ENCODE peak calls at places on chromosomes 2 and 18, in ten cellular contexts. One of them, this sample, is unnamed.

GRCh38 chr2:130791617-130791939 is 36.2 kb downstream of the AMER3 start:
- ATAC-seq in right lobe of liver: no peak
- ATAC-seq in K562: peak; percentile 20
- ATAC-seq in HepG2: no peak
- ATAC-seq in HCT116: no peak
- ATAC-seq in GM12878: peak; percentile 45
- ATAC-seq in heart left ventricle: no peak
- ATAC-seq in A549: no peak
- ATAC-seq in body of pancreas: peak; percentile 24
- ATAC-seq in IMR-90: no peak
- ATAC-seq in this sample: no peak

GRCh38 chr18:56637897-56638231 is 528 bp downstream of the TXNL1 start:
- ATAC-seq in HepG2: peak; percentile 38
- ATAC-seq in HCT116: peak; percentile 14
- ATAC-seq in body of pancreas: peak; percentile 1
- ATAC-seq in GM12878: peak; percentile 37
- ATAC-seq in K562: peak; percentile 38
- ATAC-seq in IMR-90: no peak
- ATAC-seq in right lobe of liver: peak; percentile 11
- ATAC-seq in A549: peak; percentile 44
- ATAC-seq in heart left ventricle: peak; percentile 1
- ATAC-seq in this sample: no peak

GRCh38 chr2:103169856-103170255 is 408.0 kb downstream of the TMEM182 start:
- ATAC-seq in heart left ventricle: no peak
- ATAC-seq in HCT116: no peak
- ATAC-seq in body of pancreas: no peak
- ATAC-seq in K562: no peak
- ATAC-seq in A549: no peak
- ATAC-seq in GM12878: no peak
- ATAC-seq in HepG2: no peak
- ATAC-seq in IMR-90: no peak
- ATAC-seq in right lobe of liver: no peak
- ATAC-seq in this sample: no peak

GRCh38 chr2:95063401-95063958 is 38.0 kb downstream of the MAL start:
- ATAC-seq in A549: no peak
- ATAC-seq in GM12878: peak; percentile 57
- ATAC-seq in K562: no peak
- ATAC-seq in body of pancreas: no peak
- ATAC-seq in HCT116: no peak
- ATAC-seq in right lobe of liver: no peak
- ATAC-seq in heart left ventricle: no peak
- ATAC-seq in IMR-90: no peak
- ATAC-seq in HepG2: no peak
- ATAC-seq in this sample: no peak

GRCh38 chr18:48993586-48993985 is 42.8 kb upstream of the SMAD7 start:
- ATAC-seq in A549: no peak
- ATAC-seq in right lobe of liver: no peak
- ATAC-seq in GM12878: no peak
- ATAC-seq in IMR-90: no peak
- ATAC-seq in HepG2: no peak
- ATAC-seq in body of pancreas: no peak
- ATAC-seq in HCT116: no peak
- ATAC-seq in heart left ventricle: no peak
- ATAC-seq in K562: no peak
- ATAC-seq in this sample: no peak

GRCh38 chr2:11598228-11598731 is 64.4 kb downstream of the GREB1 start:
- ATAC-seq in HepG2: no peak
- ATAC-seq in heart left ventricle: no peak
- ATAC-seq in GM12878: no peak
- ATAC-seq in K562: no peak
- ATAC-seq in IMR-90: no peak
- ATAC-seq in right lobe of liver: no peak
- ATAC-seq in body of pancreas: no peak
- ATAC-seq in A549: peak; percentile 62
- ATAC-seq in HCT116: peak; percentile 14
- ATAC-seq in this sample: no peak

GRCh38 chr2:25281581-25281980 is 60.1 kb downstream of the DNMT3A start:
- ATAC-seq in IMR-90: no peak
- ATAC-seq in body of pancreas: no peak
- ATAC-seq in K562: no peak
- ATAC-seq in HCT116: no peak
- ATAC-seq in GM12878: no peak
- ATAC-seq in HepG2: no peak
- ATAC-seq in right lobe of liver: peak; percentile 24
- ATAC-seq in A549: no peak
- ATAC-seq in heart left ventricle: no peak
- ATAC-seq in this sample: no peak

GRCh38 chr18:23156134-23156533 is 20.8 kb downstream of the CABLES1 start:
- ATAC-seq in HCT116: no peak
- ATAC-seq in heart left ventricle: no peak
- ATAC-seq in IMR-90: no peak
- ATAC-seq in right lobe of liver: no peak
- ATAC-seq in A549: no peak
- ATAC-seq in GM12878: no peak
- ATAC-seq in body of pancreas: no peak
- ATAC-seq in HepG2: no peak
- ATAC-seq in K562: peak; percentile 21
- ATAC-seq in this sample: no peak

GRCh38 chr2:190843874-190844699 is 36.5 kb upstream of the GLS start:
- ATAC-seq in IMR-90: peak; percentile 45
- ATAC-seq in HCT116: peak; percentile 81
- ATAC-seq in HepG2: peak; percentile 28
- ATAC-seq in right lobe of liver: no peak
- ATAC-seq in heart left ventricle: no peak
- ATAC-seq in K562: no peak
- ATAC-seq in body of pancreas: no peak
- ATAC-seq in A549: peak; percentile 76
- ATAC-seq in GM12878: peak; percentile 96
- ATAC-seq in this sample: no peak

GRCh38 chr2:150133623-150134022 is 353.8 kb downstream of the RND3 start:
- ATAC-seq in IMR-90: peak; percentile 49
- ATAC-seq in HCT116: peak; percentile 98
- ATAC-seq in GM12878: peak; percentile 97
- ATAC-seq in right lobe of liver: peak; percentile 67
- ATAC-seq in heart left ventricle: peak; percentile 54
- ATAC-seq in A549: peak; percentile 98
- ATAC-seq in body of pancreas: no peak
- ATAC-seq in HepG2: peak; percentile 51
- ATAC-seq in K562: peak; percentile 71
- ATAC-seq in this sample: no peak

GRCh38 chr2:12467303-12467702 is 249.4 kb upstream of the TRIB2 start:
- ATAC-seq in heart left ventricle: no peak
- ATAC-seq in right lobe of liver: no peak
- ATAC-seq in HCT116: no peak
- ATAC-seq in HepG2: no peak
- ATAC-seq in body of pancreas: no peak
- ATAC-seq in IMR-90: no peak
- ATAC-seq in K562: no peak
- ATAC-seq in GM12878: no peak
- ATAC-seq in A549: no peak
- ATAC-seq in this sample: no peak

GRCh38 chr2:6914829-6915228 is 2.4 kb upstream of the RNF144A start:
- ATAC-seq in right lobe of liver: no peak
- ATAC-seq in GM12878: no peak
- ATAC-seq in HCT116: no peak
- ATAC-seq in body of pancreas: no peak
- ATAC-seq in HepG2: no peak
- ATAC-seq in heart left ventricle: no peak
- ATAC-seq in IMR-90: no peak
- ATAC-seq in A549: no peak
- ATAC-seq in K562: no peak
- ATAC-seq in this sample: no peak

GRCh38 chr2:226838758-226839555 is 3.1 kb downstream of the RHBDD1 start:
- ATAC-seq in A549: no peak
- ATAC-seq in right lobe of liver: no peak
- ATAC-seq in heart left ventricle: no peak
- ATAC-seq in HCT116: no peak
- ATAC-seq in GM12878: peak; percentile 32
- ATAC-seq in IMR-90: no peak
- ATAC-seq in HepG2: peak; percentile 36
- ATAC-seq in K562: no peak
- ATAC-seq in body of pancreas: no peak
- ATAC-seq in this sample: no peak

GRCh38 chr2:47346669-47347068 is 56.3 kb upstream of the MSH2 start:
- ATAC-seq in A549: no peak
- ATAC-seq in HepG2: no peak
- ATAC-seq in HCT116: no peak
- ATAC-seq in body of pancreas: no peak
- ATAC-seq in heart left ventricle: peak; percentile 59
- ATAC-seq in right lobe of liver: no peak
- ATAC-seq in IMR-90: no peak
- ATAC-seq in GM12878: no peak
- ATAC-seq in K562: no peak
- ATAC-seq in this sample: no peak

GRCh38 chr2:239026711-239027430 is 179.0 kb downstream of the TWIST2 start:
- ATAC-seq in HepG2: peak; percentile 83
- ATAC-seq in HCT116: peak; percentile 53
- ATAC-seq in IMR-90: no peak
- ATAC-seq in GM12878: no peak
- ATAC-seq in heart left ventricle: peak; percentile 42
- ATAC-seq in body of pancreas: no peak
- ATAC-seq in A549: peak; percentile 32
- ATAC-seq in right lobe of liver: no peak
- ATAC-seq in K562: peak; percentile 61
- ATAC-seq in this sample: no peak

GRCh38 chr18:24080861-24081260 is 58.0 kb upstream of the CABYR start:
- ATAC-seq in GM12878: no peak
- ATAC-seq in A549: no peak
- ATAC-seq in heart left ventricle: no peak
- ATAC-seq in K562: no peak
- ATAC-seq in HCT116: no peak
- ATAC-seq in IMR-90: no peak
- ATAC-seq in right lobe of liver: no peak
- ATAC-seq in HepG2: no peak
- ATAC-seq in body of pancreas: no peak
- ATAC-seq in this sample: no peak

GRCh38 chr18:78939105-78939504 is 40.5 kb upstream of the SALL3 start:
- ATAC-seq in body of pancreas: no peak
- ATAC-seq in HCT116: no peak
- ATAC-seq in GM12878: no peak
- ATAC-seq in A549: no peak
- ATAC-seq in right lobe of liver: no peak
- ATAC-seq in heart left ventricle: no peak
- ATAC-seq in K562: no peak
- ATAC-seq in IMR-90: no peak
- ATAC-seq in HepG2: no peak
- ATAC-seq in this sample: no peak

GRCh38 chr18:7824970-7825369 is 257.9 kb downstream of the PTPRM start:
- ATAC-seq in GM12878: no peak
- ATAC-seq in heart left ventricle: peak; percentile 31
- ATAC-seq in K562: no peak
- ATAC-seq in body of pancreas: no peak
- ATAC-seq in IMR-90: no peak
- ATAC-seq in HCT116: no peak
- ATAC-seq in A549: no peak
- ATAC-seq in HepG2: no peak
- ATAC-seq in right lobe of liver: peak; percentile 33
- ATAC-seq in this sample: no peak

DNA sequence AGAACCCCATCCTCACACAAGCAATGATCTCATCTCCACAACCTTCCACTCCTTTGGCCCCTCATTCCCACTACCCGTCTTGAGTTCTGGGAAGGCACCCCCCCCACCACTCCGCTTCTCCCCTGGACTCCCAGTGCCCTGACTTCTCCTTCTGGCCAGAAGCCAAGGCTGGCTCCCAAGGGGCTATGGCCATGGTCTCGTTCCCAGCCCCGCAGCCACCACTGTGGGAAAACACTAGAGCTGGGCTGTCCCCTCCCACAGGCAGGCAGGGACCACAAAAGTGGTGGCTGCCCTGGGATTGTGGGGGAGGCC is 1.5 kb upstream of the ANKRD39 start:
- ATAC-seq in GM12878: no peak
- ATAC-seq in IMR-90: no peak
- ATAC-seq in A549: no peak
- ATAC-seq in HepG2: no peak
- ATAC-seq in HCT116: no peak
- ATAC-seq in body of pancreas: no peak
- ATAC-seq in K562: no peak
- ATAC-seq in right lobe of liver: no peak
- ATAC-seq in heart left ventricle: no peak
- ATAC-seq in this sample: no peak
- H3K4me1 ChIP-seq in GM12878: peaks cover 3% of the 10 kb centered on the region
- H3K4me1 ChIP-seq in IMR-90: peaks cover 12% of the 10 kb centered on the region
- H3K4me1 ChIP-seq in A549: peaks cover 36% of the 10 kb centered on the region
- H3K4me1 ChIP-seq in HepG2: peaks cover 67% of the 10 kb centered on the region
- H3K4me1 ChIP-seq in HCT116: peaks cover 20% of the 10 kb centered on the region
- H3K4me1 ChIP-seq in body of pancreas: peaks cover 24% of the 10 kb centered on the region
- H3K4me1 ChIP-seq in K562: peaks cover 57% of the 10 kb centered on the region
- H3K4me1 ChIP-seq in right lobe of liver: peaks cover 7% of the 10 kb centered on the region
- H3K4me1 ChIP-seq in heart left ventricle: peaks cover 34% of the 10 kb centered on the region
- H3K4me1 ChIP-seq in this sample: no peaks in the 10 kb centered on the region

GRCh38 chr2:192013211-192013610 is 166.3 kb upstream of the CAVIN2 start:
- ATAC-seq in A549: no peak
- ATAC-seq in heart left ventricle: no peak
- ATAC-seq in right lobe of liver: no peak
- ATAC-seq in body of pancreas: no peak
- ATAC-seq in HepG2: no peak
- ATAC-seq in IMR-90: no peak
- ATAC-seq in HCT116: no peak
- ATAC-seq in GM12878: no peak
- ATAC-seq in K562: no peak
- ATAC-seq in this sample: no peak
- TF ChIP-seq POLR2A in A549: no peak
- TF ChIP-seq POLR2A in heart left ventricle: no peak
- TF ChIP-seq POLR2A in right lobe of liver: no peak
- TF ChIP-seq POLR2A in body of pancreas: no peak
- TF ChIP-seq POLR2A in HepG2: no peak
- TF ChIP-seq POLR2A in IMR-90: no peak
- TF ChIP-seq POLR2A in HCT116: no peak
- TF ChIP-seq POLR2A in GM12878: no peak
- TF ChIP-seq POLR2A in K562: no peak
- TF ChIP-seq POLR2A in this sample: no peak

DNA sequence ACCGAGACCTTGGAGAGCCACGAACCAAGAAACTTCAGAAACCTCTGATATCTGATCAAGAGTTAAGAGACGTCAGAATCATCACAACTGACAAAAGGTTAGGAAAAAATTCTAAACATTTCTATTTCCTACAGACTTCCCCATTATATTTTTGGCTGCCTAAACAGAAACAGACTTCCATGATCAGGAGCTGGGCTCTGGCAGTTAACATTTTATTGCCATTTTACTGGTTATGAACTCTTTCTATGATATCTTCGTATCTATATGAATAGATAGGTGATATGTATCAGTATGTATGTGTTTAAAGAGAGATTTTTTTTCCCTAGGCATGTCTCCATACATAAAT is 31.1 kb upstream of the PPP1R1C start:
- ATAC-seq in A549: peak; percentile 46
- ATAC-seq in IMR-90: peak; percentile 13
- ATAC-seq in K562: peak; percentile 44
- ATAC-seq in HepG2: peak; percentile 54
- ATAC-seq in GM12878: no peak
- ATAC-seq in heart left ventricle: no peak
- ATAC-seq in HCT116: peak; percentile 5
- ATAC-seq in right lobe of liver: peak; percentile 52
- ATAC-seq in body of pancreas: peak; percentile 47
- ATAC-seq in this sample: no peak
- H3K4me3 ChIP-seq in A549: peak overlapping the region; percentile 46
- H3K4me3 ChIP-seq in IMR-90: no peak overlapping the region
- H3K4me3 ChIP-seq in K562: peak overlapping the region; percentile 40
- H3K4me3 ChIP-seq in HepG2: peak overlapping the region; percentile 53
- H3K4me3 ChIP-seq in GM12878: no peak overlapping the region
- H3K4me3 ChIP-seq in heart left ventricle: peak overlapping the region; percentile 23
- H3K4me3 ChIP-seq in HCT116: peak overlapping the region; percentile 39
- H3K4me3 ChIP-seq in right lobe of liver: no peak overlapping the region
- H3K4me3 ChIP-seq in body of pancreas: no peak overlapping the region
- H3K4me3 ChIP-seq in this sample: peak overlapping the region; percentile 40

GRCh38 chr2:72698300-72698699 is 127.5 kb downstream of the EXOC6B start:
- ATAC-seq in GM12878: no peak
- ATAC-seq in HCT116: no peak
- ATAC-seq in IMR-90: no peak
- ATAC-seq in right lobe of liver: no peak
- ATAC-seq in A549: no peak
- ATAC-seq in body of pancreas: no peak
- ATAC-seq in K562: no peak
- ATAC-seq in HepG2: no peak
- ATAC-seq in heart left ventricle: no peak
- ATAC-seq in this sample: no peak
- H3K4me1 ChIP-seq in GM12878: no peaks in the 10 kb centered on the region
- H3K4me1 ChIP-seq in HCT116: peaks cover 8% of the 10 kb centered on the region
- H3K4me1 ChIP-seq in IMR-90: peaks cover 5% of the 10 kb centered on the region
- H3K4me1 ChIP-seq in right lobe of liver: peaks cover 3% of the 10 kb centered on the region
- H3K4me1 ChIP-seq in A549: peaks cover 26% of the 10 kb centered on the region
- H3K4me1 ChIP-seq in body of pancreas: peaks cover 13% of the 10 kb centered on the region
- H3K4me1 ChIP-seq in K562: no peaks in the 10 kb centered on the region
- H3K4me1 ChIP-seq in HepG2: peaks cover 21% of the 10 kb centered on the region
- H3K4me1 ChIP-seq in heart left ventricle: peaks cover 29% of the 10 kb centered on the region
- H3K4me1 ChIP-seq in this sample: peaks cover 12% of the 10 kb centered on the region